ENCODE peak calls at places on chromosomes 12 and 14, in six cellular contexts. L, H, P, C, N and I are unnamed samples.

GRCh38 chr12:47805417-47805816 is 14.3 kb downstream of the HDAC7 start:
- DNase-seq in L (no peak), H (no peak), P (no peak), C (peak), N (no peak), I (no peak)

GRCh38 chr12:79934309-79935020 is 432 bp downstream of the PPP1R12A start:
- DNase-seq in L (peak), H (no peak), P (no peak), C (peak), N (peak), I (no peak)

GRCh38 chr14:52856139-52856538 is 64.7 kb upstream of the GNPNAT1 start:
- DNase-seq in L (no peak), H (no peak), P (no peak), C (no peak), N (no peak), I (no peak)

GRCh38 chr12:53048780-53049401 is 974 bp upstream of the TNS2 start:
- DNase-seq in L (peak), H (peak), P (no peak), C (peak), N (no peak), I (no peak)

GRCh38 chr14:80005561-80005960 is 205.7 kb downstream of the DIO2 start:
- DNase-seq in L (no peak), H (no peak), P (no peak), C (no peak), N (no peak), I (no peak)

GRCh38 chr12:40697566-40698257 is 5.5 kb downstream of the CNTN1 start:
- DNase-seq in L (no peak), H (no peak), P (no peak), C (no peak), N (no peak), I (no peak)

GRCh38 chr12:88142610-88142991 is 494 bp downstream of the TMTC3 start:
- DNase-seq in L (peak), H (peak), P (no peak), C (no peak), N (peak), I (no peak)

GRCh38 chr12:51822956-51823355 is 25.6 kb downstream of the FIGNL2 start:
- DNase-seq in L (no peak), H (no peak), P (no peak), C (no peak), N (no peak), I (no peak)

GRCh38 chr12:122895290-122895689 is 634 bp downstream of the VPS37B start:
- DNase-seq in L (no peak), H (no peak), P (no peak), C (no peak), N (no peak), I (no peak)

GRCh38 chr14:69648480-69649414 is 37.4 kb downstream of the SUSD6 start:
- DNase-seq in L (no peak), H (no peak), P (no peak), C (peak), N (peak), I (no peak)

GRCh38 chr12:94900496-94900895 is 103.0 kb downstream of the NDUFA12 start:
- DNase-seq in L (no peak), H (no peak), P (no peak), C (no peak), N (no peak), I (no peak)

GRCh38 chr12:94892544-94893267 is 110.8 kb downstream of the NDUFA12 start:
- DNase-seq in L (no peak), H (no peak), P (no peak), C (no peak), N (no peak), I (no peak)

DNA sequence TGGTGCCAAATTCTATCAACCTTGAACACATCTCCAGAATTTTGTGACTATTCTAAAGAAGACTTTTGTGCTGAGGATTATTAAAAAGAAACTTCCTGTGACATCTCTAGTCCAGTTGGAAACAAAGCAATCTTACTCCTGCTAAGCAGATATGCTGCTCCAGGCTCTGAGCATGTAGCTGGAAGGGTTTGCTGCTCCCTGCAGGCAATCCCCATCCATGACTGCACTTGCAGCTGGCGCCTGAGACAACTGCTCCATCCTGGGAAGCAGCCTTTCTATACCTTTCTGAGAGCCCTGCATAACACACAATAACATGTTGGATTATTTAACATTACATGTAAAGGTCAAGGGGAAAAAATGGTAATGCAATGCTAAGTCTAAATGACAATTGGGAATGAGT is 105.1 kb downstream of the NDUFA12 start:
- DNase-seq in L (no peak), H (no peak), P (no peak), C (peak), N (no peak), I (no peak)
- TF ChIP-seq CTCF in L (peak), H (peak), P (peak), C (peak), N (no peak), I (peak)

GRCh38 chr12:54389139-54389508 is 4.6 kb upstream of the ZNF385A start:
- DNase-seq in L (no peak), H (no peak), P (no peak), C (no peak), N (no peak), I (no peak)

GRCh38 chr12:54389536-54390175 is 5.1 kb upstream of the ZNF385A start:
- DNase-seq in L (no peak), H (peak), P (no peak), C (no peak), N (no peak), I (no peak)

GRCh38 chr12:54392485-54393349 is 8.2 kb upstream of the ZNF385A start:
- DNase-seq in L (no peak), H (no peak), P (no peak), C (no peak), N (no peak), I (no peak)

GRCh38 chr12:54390176-54390667 is 5.7 kb upstream of the ZNF385A start:
- DNase-seq in L (no peak), H (peak), P (no peak), C (no peak), N (no peak), I (no peak)

DNA sequence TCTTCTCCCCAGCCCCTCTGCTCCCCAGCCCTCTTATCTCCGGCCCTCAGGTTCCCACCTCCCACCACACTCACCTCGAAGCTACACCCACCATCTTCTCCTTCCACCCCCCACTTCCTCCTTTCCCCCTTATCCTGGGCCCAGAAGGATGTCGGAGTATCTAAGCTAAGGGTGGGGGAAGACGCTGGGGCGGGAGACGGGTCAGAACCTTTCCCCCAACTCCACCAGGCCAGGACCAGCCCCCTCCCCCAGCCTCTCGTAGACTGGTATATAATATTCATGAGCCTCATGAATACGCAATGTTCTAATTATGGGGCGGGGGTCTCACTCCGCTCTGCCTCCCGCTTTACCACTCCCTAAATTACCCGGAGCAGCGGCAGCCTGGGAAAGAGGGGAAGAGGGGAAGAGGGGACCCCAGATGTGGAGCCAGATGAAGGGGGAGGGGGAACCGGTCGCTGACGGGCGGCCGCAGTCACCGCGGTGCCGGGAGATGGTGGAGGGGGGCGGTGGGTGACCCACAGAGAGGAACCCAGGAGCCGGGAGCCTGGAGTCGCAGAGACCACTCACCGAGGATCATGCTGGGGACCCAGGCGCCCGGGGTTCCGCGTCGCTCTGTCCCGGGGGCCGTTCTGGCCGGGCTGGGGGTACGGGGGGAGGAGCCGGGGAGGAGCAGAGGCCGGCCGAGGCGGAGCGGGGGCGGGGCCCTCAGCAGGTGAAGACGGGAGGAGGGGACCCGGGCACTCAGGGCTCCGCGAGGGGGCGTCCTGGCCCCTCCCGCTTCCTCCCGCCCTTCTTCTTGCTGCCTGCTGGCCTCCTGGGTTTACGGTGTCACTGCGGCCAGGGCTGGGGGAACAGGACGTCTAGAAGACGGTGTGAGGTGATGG is 6.4 kb upstream of the ZNF385A start:
- DNase-seq in L (no peak), H (peak), P (no peak), C (peak), N (peak), I (no peak)
- H3K4me3 ChIP-seq in L (peak), H (peak), P (no peak), C (peak), N (peak), I (peak)

DNA sequence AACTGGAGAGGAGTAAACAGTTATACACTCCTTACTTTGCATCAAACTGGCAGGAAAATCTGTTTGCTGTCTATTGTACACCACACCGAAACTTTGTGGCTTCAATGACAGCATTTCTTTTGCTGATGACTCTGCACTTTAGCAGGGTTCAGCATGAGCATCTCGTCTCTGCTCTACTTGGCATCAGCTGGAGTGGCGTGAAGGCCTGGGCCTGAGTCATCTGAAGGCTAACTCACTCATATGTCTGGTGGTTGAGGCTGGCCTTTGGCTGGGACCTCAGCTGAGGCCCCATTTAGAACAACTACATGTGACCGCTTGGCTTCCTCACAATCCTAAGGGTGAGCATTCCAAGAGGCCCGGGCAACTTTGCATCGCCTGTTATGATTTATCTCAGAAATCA is 28.7 kb upstream of the REP15 start:
- DNase-seq in L (no peak), H (no peak), P (peak), C (peak), N (peak), I (no peak)
- TF ChIP-seq CTCF in L (no peak), H (no peak), P (no peak), C (no peak), N (no peak), I (no peak)

GRCh38 chr12:108691154-108691994 is 39.9 kb downstream of the CORO1C start:
- DNase-seq in L (peak), H (peak), P (peak), C (peak), N (peak), I (peak)

GRCh38 chr12:108690799-108691153 is 40.5 kb downstream of the CORO1C start:
- DNase-seq in L (no peak), H (no peak), P (no peak), C (no peak), N (no peak), I (no peak)

GRCh38 chr12:108689314-108690190 is 41.8 kb downstream of the CORO1C start:
- DNase-seq in L (no peak), H (no peak), P (no peak), C (peak), N (peak), I (no peak)

GRCh38 chr12:108691995-108692808 is 39.1 kb downstream of the CORO1C start:
- DNase-seq in L (no peak), H (peak), P (no peak), C (peak), N (peak), I (no peak)

GRCh38 chr12:108690191-108690518 is 41.2 kb downstream of the CORO1C start:
- DNase-seq in L (no peak), H (no peak), P (no peak), C (no peak), N (no peak), I (no peak)
- H3K4me3 ChIP-seq in L (no peak), H (peak), P (no peak), C (no peak), N (peak), I (no peak)

GRCh38 chr12:125683748-125684381 is 618.6 kb downstream of the AACS start:
- DNase-seq in L (no peak), H (no peak), P (no peak), C (no peak), N (no peak), I (no peak)
- TF ChIP-seq CTCF in L (peak), H (peak), P (no peak), C (no peak), N (no peak), I (peak)

GRCh38 chr12:114218136-114218535 is 187.8 kb downstream of the TBX5 start:
- DNase-seq in L (no peak), H (no peak), P (no peak), C (no peak), N (no peak), I (no peak)

GRCh38 chr12:114215766-114216165 is 190.2 kb downstream of the TBX5 start:
- DNase-seq in L (no peak), H (no peak), P (no peak), C (no peak), N (no peak), I (no peak)

GRCh38 chr12:114209852-114210251 is 196.1 kb downstream of the TBX5 start:
- DNase-seq in L (no peak), H (no peak), P (no peak), C (no peak), N (no peak), I (no peak)

DNA sequence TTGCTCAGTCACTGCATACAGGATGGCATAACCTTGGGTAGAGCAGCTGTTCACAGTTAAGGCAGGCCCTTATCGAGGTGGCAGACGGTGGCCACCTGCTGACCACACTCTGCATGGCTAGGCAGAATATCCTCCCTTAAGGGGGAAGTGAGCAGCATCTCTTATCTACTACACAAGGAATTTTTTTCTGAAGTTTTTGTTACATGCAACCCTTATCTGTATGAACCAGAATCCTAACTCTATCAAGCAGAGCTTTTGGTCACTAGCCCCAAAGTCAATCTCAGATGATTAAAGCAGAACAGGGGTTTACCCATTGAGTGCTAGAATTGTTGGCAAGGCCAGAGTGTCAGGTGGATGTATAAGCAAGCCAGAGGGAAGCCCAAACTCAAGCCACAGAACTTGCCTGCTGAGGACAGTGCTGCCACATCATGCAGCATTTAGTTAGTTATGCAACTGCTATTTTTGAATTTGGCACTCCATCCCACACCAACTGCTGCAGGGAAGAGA is 192.8 kb downstream of the TBX5 start:
- DNase-seq in L (no peak), H (peak), P (no peak), C (no peak), N (no peak), I (no peak)
- H3K4me3 ChIP-seq in L (no peak), H (no peak), P (no peak), C (no peak), N (no peak), I (no peak)

GRCh38 chr12:57085999-57086950 is 2.6 kb upstream of the NAB2 start:
- DNase-seq in L (no peak), H (peak), P (no peak), C (peak), N (peak), I (no peak)
- TF ChIP-seq CTCF in L (peak), H (peak), P (peak), C (peak), N (peak), I (peak)

GRCh38 chr12:87856-88255 is 21.3 kb downstream of the IQSEC3 start:
- DNase-seq in L (no peak), H (no peak), P (no peak), C (peak), N (no peak), I (no peak)
- H3K4me3 ChIP-seq in L (no peak), H (no peak), P (no peak), C (no peak), N (no peak), I (no peak)

GRCh38 chr14:60514378-60515243 is 5.7 kb downstream of the SIX6 start:
- DNase-seq in L (no peak), H (no peak), P (no peak), C (no peak), N (no peak), I (no peak)
- TF ChIP-seq CTCF in L (peak), H (peak), P (peak), C (no peak), N (peak), I (peak)